ENCODE peak calls at places on chromosomes 16 and 17, in five cellular contexts. L, B, K, M and Y are unnamed samples.
A peak's percentile ranks its signal among the peaks of the same experiment; 100 is the strongest.

GRCh38 chr17:46917516-46917915 is 5.4 kb upstream of the GOSR2 start:
- DNase-seq in L (no peak), B (no peak), K (no peak), M (no peak), Y (no peak)

GRCh38 chr16:4263504-4264436 is 9.1 kb downstream of the TFAP4 start:
- DNase-seq in L (peak; percentile 47), B (peak; percentile 58), K (no peak), M (no peak), Y (peak; percentile 59)

GRCh38 chr16:31273187-31273586 is 13.4 kb downstream of the ITGAM start:
- DNase-seq in L (no peak), B (no peak), K (no peak), M (no peak), Y (no peak)

GRCh38 chr16:57893217-57893558 is 77.7 kb downstream of the CNGB1 start:
- DNase-seq in L (no peak), B (no peak), K (no peak), M (no peak), Y (no peak)

GRCh38 chr17:47989700-47990099 is 18.8 kb downstream of the CDK5RAP3 start:
- DNase-seq in L (no peak), B (no peak), K (no peak), M (no peak), Y (no peak)

GRCh38 chr16:58243528-58244004 is 45.7 kb upstream of the CSNK2A2 start:
- DNase-seq in L (no peak), B (no peak), K (no peak), M (no peak), Y (no peak)

GRCh38 chr16:4140652-4141051 is 24.4 kb upstream of the ADCY9 start:
- DNase-seq in L (no peak), B (no peak), K (no peak), M (no peak), Y (no peak)

GRCh38 chr16:83713597-83713996 is 94.2 kb upstream of the HSBP1 start:
- DNase-seq in L (no peak), B (no peak), K (no peak), M (no peak), Y (no peak)

GRCh38 chr16:86921289-86921688 is 342.9 kb downstream of the FOXL1 start:
- DNase-seq in L (no peak), B (no peak), K (no peak), M (no peak), Y (no peak)

GRCh38 chr16:86919531-86920305 is 341.4 kb downstream of the FOXL1 start:
- DNase-seq in L (no peak), B (no peak), K (no peak), M (no peak), Y (no peak)

GRCh38 chr16:86924537-86924936 is 346.2 kb downstream of the FOXL1 start:
- DNase-seq in L (no peak), B (no peak), K (no peak), M (no peak), Y (no peak)

GRCh38 chr16:86923656-86924055 is 345.3 kb downstream of the FOXL1 start:
- DNase-seq in L (no peak), B (no peak), K (no peak), M (no peak), Y (no peak)

DNA sequence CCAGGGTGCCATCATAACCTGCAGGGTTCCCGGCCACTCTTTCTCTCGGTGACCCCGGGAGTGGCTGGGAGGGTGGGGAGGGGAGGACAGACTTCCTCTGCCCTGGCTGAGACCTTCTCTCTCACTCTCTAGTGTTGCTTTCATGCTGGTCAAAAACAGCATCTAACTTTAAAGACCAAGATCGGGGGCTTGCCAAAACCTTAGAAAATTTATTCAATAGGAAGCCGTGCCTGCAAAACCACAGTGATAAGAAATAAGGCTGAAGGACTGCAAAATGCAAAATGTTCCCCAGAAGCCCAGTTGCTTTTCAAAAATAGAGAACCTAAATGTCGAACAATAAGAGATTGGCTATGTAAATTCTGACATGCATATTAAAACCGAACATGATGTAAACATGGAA is 344.0 kb downstream of the FOXL1 start:
- DNase-seq in L (no peak), B (no peak), K (no peak), M (no peak), Y (no peak)
- H3K27ac ChIP-seq in L (no peak overlapping the region), B (no peak overlapping the region), K (no peak overlapping the region), M (no peak overlapping the region), Y (no peak overlapping the region)

DNA sequence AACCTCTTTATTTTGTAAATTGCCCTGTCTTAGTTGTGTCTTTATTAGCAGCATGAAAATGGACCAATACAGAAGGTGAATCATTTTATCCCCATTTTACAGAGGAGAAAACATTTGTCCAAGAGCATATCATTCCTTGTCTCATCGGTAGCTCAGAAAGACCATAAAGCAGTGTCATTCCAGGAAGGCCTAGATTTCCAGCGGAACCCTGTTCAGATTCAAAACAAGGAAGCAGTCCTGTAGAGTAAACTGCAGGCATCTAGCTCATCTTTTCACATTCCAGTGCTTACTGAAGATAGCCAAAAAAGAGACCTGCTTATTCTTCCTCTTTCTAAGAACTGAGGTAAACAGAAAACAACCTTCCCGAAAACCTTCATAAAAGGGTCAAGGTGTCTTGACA is 54.0 kb downstream of the PARN start:
- DNase-seq in L (no peak), B (no peak), K (no peak), M (no peak), Y (no peak)
- H3K27ac ChIP-seq in L (no peak overlapping the region), B (no peak overlapping the region), K (no peak overlapping the region), M (no peak overlapping the region), Y (peak overlapping the region; percentile 12)

GRCh38 chr17:62672957-62673356 is 45.5 kb downstream of the MRC2 start:
- DNase-seq in L (no peak), B (no peak), K (no peak), M (no peak), Y (peak; percentile 13)

GRCh38 chr17:62666801-62667591 is 39.5 kb downstream of the MRC2 start:
- DNase-seq in L (no peak), B (no peak), K (no peak), M (no peak), Y (peak; percentile 50)

GRCh38 chr17:62671553-62671952 is 44.1 kb downstream of the MRC2 start:
- DNase-seq in L (peak; percentile 71), B (no peak), K (no peak), M (no peak), Y (peak; percentile 38)

GRCh38 chr17:62668091-62668804 is 40.8 kb downstream of the MRC2 start:
- DNase-seq in L (no peak), B (no peak), K (no peak), M (no peak), Y (no peak)

GRCh38 chr17:62670202-62670821 is 42.8 kb downstream of the MRC2 start:
- DNase-seq in L (no peak), B (no peak), K (no peak), M (no peak), Y (peak; percentile 43)
- H3K27ac ChIP-seq in L (no peak overlapping the region), B (no peak overlapping the region), K (no peak overlapping the region), M (no peak overlapping the region), Y (no peak overlapping the region)

GRCh38 chr16:80407265-80407987 is 133.4 kb upstream of the DYNLRB2 start:
- DNase-seq in L (no peak), B (no peak), K (no peak), M (no peak), Y (no peak)
- H3K27ac ChIP-seq in L (no peak overlapping the region), B (no peak overlapping the region), K (no peak overlapping the region), M (no peak overlapping the region), Y (peak overlapping the region; percentile 71)

GRCh38 chr17:34356194-34356593 is at the start of gene CCL13:
- DNase-seq in L (no peak), B (no peak), K (no peak), M (no peak), Y (no peak)
- H3K27ac ChIP-seq in L (no peak within 1 kb of the TSS), B (no peak within 1 kb of the TSS), K (no peak within 1 kb of the TSS), M (no peak within 1 kb of the TSS), Y (no peak within 1 kb of the TSS)

GRCh38 chr17:57453841-57454240 is 197.5 kb downstream of the MSI2 start:
- DNase-seq in L (no peak), B (no peak), K (no peak), M (no peak), Y (peak; percentile 21)

GRCh38 chr17:57456622-57457021 is 200.3 kb downstream of the MSI2 start:
- DNase-seq in L (no peak), B (no peak), K (no peak), M (no peak), Y (no peak)

GRCh38 chr17:57454729-57455062 is 198.4 kb downstream of the MSI2 start:
- DNase-seq in L (no peak), B (no peak), K (no peak), M (no peak), Y (no peak)

GRCh38 chr17:57457188-57457587 is 200.9 kb downstream of the MSI2 start:
- DNase-seq in L (no peak), B (no peak), K (no peak), M (no peak), Y (no peak)

DNA sequence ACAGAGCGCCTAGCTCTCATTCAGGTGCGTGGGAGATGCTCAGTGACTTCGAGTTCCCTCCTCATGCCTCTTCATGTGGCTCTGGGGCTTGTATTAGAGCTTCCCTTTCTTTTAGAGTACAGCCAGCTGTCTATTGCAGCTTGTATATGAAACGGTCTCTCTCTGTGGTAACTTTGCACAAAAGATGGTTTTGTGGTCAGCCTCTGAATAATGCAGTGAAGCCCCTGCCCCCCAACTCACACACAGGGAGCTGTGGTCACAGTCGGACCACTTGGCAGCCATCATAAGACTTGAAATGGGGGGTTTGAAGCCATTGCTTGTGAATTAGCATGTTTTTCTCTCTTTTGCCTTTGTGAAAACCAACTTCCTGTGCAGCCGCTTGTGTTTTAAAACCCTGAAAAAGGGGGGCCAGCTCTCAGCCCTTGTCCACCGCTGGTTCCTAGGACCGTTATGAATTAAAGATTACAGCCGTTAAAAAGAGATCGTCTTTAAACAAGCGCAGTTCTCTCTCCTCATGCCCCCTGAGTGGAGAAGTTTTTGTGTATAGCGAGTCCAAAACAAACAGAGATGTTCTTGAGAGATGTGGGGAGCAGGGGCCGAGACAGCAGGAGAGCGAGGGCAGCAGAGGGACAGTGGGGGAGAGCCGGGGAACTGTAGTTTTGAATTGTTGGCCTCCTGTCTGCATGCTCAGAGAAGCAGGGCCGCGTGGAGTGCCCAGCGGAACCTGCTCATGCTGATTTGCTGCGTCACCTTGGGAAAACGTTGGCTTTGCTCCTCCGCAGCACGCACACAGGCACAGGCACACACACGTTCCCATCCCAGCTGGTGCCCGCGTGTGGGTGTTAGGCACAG is 199.0 kb downstream of the MSI2 start:
- DNase-seq in L (no peak), B (no peak), K (peak; percentile 53), M (no peak), Y (no peak)
- H3K27ac ChIP-seq in L (no peak overlapping the region), B (no peak overlapping the region), K (no peak overlapping the region), M (peak overlapping the region; percentile 73), Y (no peak overlapping the region)

GRCh38 chr17:17836818-17837379 is at the start of gene SREBF1:
- DNase-seq in L (peak; percentile 61), B (peak; percentile 67), K (peak; percentile 75), M (peak; percentile 51), Y (peak; percentile 81)

GRCh38 chr17:17835415-17836249 is 1.2 kb downstream of the SREBF1 start:
- DNase-seq in L (no peak), B (peak; percentile 50), K (no peak), M (no peak), Y (no peak)

GRCh38 chr17:17837380-17837821 is 615 bp upstream of the SREBF1 start:
- DNase-seq in L (no peak), B (no peak), K (no peak), M (no peak), Y (peak; percentile 34)

GRCh38 chr17:17834974-17835373 is 1.8 kb downstream of the SREBF1 start:
- DNase-seq in L (no peak), B (no peak), K (no peak), M (no peak), Y (peak; percentile 64)

GRCh38 chr17:17836250-17836817 is 452 bp downstream of the SREBF1 start:
- DNase-seq in L (peak; percentile 99), B (peak; percentile 99), K (peak; percentile 98), M (peak; percentile 93), Y (peak; percentile 99)
- H3K27ac ChIP-seq in L (peak overlapping the region; percentile 100), B (peak overlapping the region; percentile 100), K (peak overlapping the region; percentile 97), M (peak overlapping the region; percentile 93), Y (peak overlapping the region; percentile 99)